ENCODE peak calls at places on chromosome 11, in eight cellular contexts. One of them, this sample, is unnamed. For H3K4me1, the result is how much of the 10 kb centered on the place peaks cover.

GRCh38 chr11:62444271-62444833 is 25.5 kb downstream of the SCGB1A1 start:
- DNase-seq in HepG2: no peak
- DNase-seq in SK-N-SH: peak
- DNase-seq in HCT116: no peak
- DNase-seq in GM23338: no peak
- DNase-seq in K562: no peak
- DNase-seq in A549: no peak
- DNase-seq in GM12878: peak
- DNase-seq in this sample: no peak

GRCh38 chr11:88651556-88651955 is 314.0 kb upstream of the CTSC start:
- DNase-seq in A549: no peak
- DNase-seq in SK-N-SH: no peak
- DNase-seq in HCT116: no peak
- DNase-seq in K562: no peak
- DNase-seq in GM23338: no peak
- DNase-seq in HepG2: no peak
- DNase-seq in GM12878: no peak
- DNase-seq in this sample: no peak

GRCh38 chr11:104260456-104260855 is 96.5 kb upstream of the PDGFD start:
- DNase-seq in HepG2: no peak
- DNase-seq in HCT116: no peak
- DNase-seq in SK-N-SH: no peak
- DNase-seq in K562: no peak
- DNase-seq in A549: no peak
- DNase-seq in GM12878: no peak
- DNase-seq in GM23338: no peak
- DNase-seq in this sample: no peak

GRCh38 chr11:9601041-9601875 is 27.8 kb downstream of the WEE1 start:
- DNase-seq in HepG2: no peak
- DNase-seq in K562: no peak
- DNase-seq in SK-N-SH: no peak
- DNase-seq in GM23338: peak
- DNase-seq in HCT116: no peak
- DNase-seq in A549: no peak
- DNase-seq in GM12878: peak
- DNase-seq in this sample: no peak

GRCh38 chr11:12673601-12673923 is 659 bp upstream of the TEAD1 start:
- DNase-seq in HepG2: no peak
- DNase-seq in A549: no peak
- DNase-seq in GM23338: no peak
- DNase-seq in K562: no peak
- DNase-seq in SK-N-SH: no peak
- DNase-seq in HCT116: no peak
- DNase-seq in GM12878: no peak
- DNase-seq in this sample: no peak

GRCh38 chr11:112320668-112321067 is 60.0 kb upstream of the PLET1 start:
- DNase-seq in HepG2: peak
- DNase-seq in GM12878: no peak
- DNase-seq in HCT116: no peak
- DNase-seq in A549: no peak
- DNase-seq in SK-N-SH: no peak
- DNase-seq in K562: peak
- DNase-seq in GM23338: no peak
- DNase-seq in this sample: no peak

GRCh38 chr11:12390687-12391110 is 13.3 kb downstream of the PARVA start:
- DNase-seq in HepG2: no peak
- DNase-seq in HCT116: no peak
- DNase-seq in GM12878: no peak
- DNase-seq in GM23338: no peak
- DNase-seq in SK-N-SH: no peak
- DNase-seq in A549: no peak
- DNase-seq in K562: no peak
- DNase-seq in this sample: no peak

GRCh38 chr11:34259087-34259486 is 98.7 kb downstream of the ABTB2 start:
- DNase-seq in K562: no peak
- DNase-seq in GM12878: no peak
- DNase-seq in SK-N-SH: peak
- DNase-seq in GM23338: no peak
- DNase-seq in A549: no peak
- DNase-seq in HCT116: no peak
- DNase-seq in HepG2: no peak
- DNase-seq in this sample: no peak

GRCh38 chr11:2175659-2176058 is 4.0 kb upstream of the TH start:
- DNase-seq in SK-N-SH: peak
- DNase-seq in GM23338: no peak
- DNase-seq in K562: no peak
- DNase-seq in HepG2: no peak
- DNase-seq in GM12878: no peak
- DNase-seq in HCT116: no peak
- DNase-seq in A549: no peak
- DNase-seq in this sample: no peak

GRCh38 chr11:68350759-68351449 is 38.5 kb downstream of the LRP5 start:
- DNase-seq in K562: no peak
- DNase-seq in HepG2: no peak
- DNase-seq in A549: no peak
- DNase-seq in SK-N-SH: no peak
- DNase-seq in GM12878: no peak
- DNase-seq in GM23338: no peak
- DNase-seq in HCT116: no peak
- DNase-seq in this sample: no peak

GRCh38 chr11:90135016-90135415 is 553 bp downstream of the NAALAD2 start:
- DNase-seq in GM23338: peak
- DNase-seq in HCT116: no peak
- DNase-seq in GM12878: no peak
- DNase-seq in K562: no peak
- DNase-seq in SK-N-SH: no peak
- DNase-seq in A549: no peak
- DNase-seq in HepG2: no peak
- DNase-seq in this sample: no peak

GRCh38 chr11:67372232-67372992 is 986 bp downstream of the CLCF1 start:
- DNase-seq in K562: peak
- DNase-seq in HepG2: no peak
- DNase-seq in HCT116: no peak
- DNase-seq in GM23338: peak
- DNase-seq in SK-N-SH: peak
- DNase-seq in A549: no peak
- DNase-seq in GM12878: no peak
- DNase-seq in this sample: no peak

GRCh38 chr11:12003815-12004214 is 4.6 kb downstream of the DKK3 start:
- DNase-seq in A549: no peak
- DNase-seq in K562: no peak
- DNase-seq in HepG2: no peak
- DNase-seq in GM23338: no peak
- DNase-seq in SK-N-SH: no peak
- DNase-seq in GM12878: no peak
- DNase-seq in HCT116: no peak
- DNase-seq in this sample: no peak

GRCh38 chr11:43327987-43328386 is 16.2 kb downstream of the API5 start:
- DNase-seq in SK-N-SH: no peak
- DNase-seq in A549: peak
- DNase-seq in HepG2: peak
- DNase-seq in K562: peak
- DNase-seq in HCT116: no peak
- DNase-seq in GM12878: no peak
- DNase-seq in GM23338: no peak
- DNase-seq in this sample: peak

GRCh38 chr11:126194121-126194543 is 17.3 kb downstream of the RPUSD4 start:
- DNase-seq in GM23338: peak
- DNase-seq in HepG2: peak
- DNase-seq in GM12878: no peak
- DNase-seq in K562: peak
- DNase-seq in A549: peak
- DNase-seq in SK-N-SH: peak
- DNase-seq in HCT116: no peak
- DNase-seq in this sample: no peak

GRCh38 chr11:93540337-93540736 is 2.9 kb downstream of the SMCO4 start:
- DNase-seq in HCT116: no peak
- DNase-seq in K562: no peak
- DNase-seq in SK-N-SH: no peak
- DNase-seq in HepG2: no peak
- DNase-seq in A549: no peak
- DNase-seq in GM12878: no peak
- DNase-seq in GM23338: no peak
- DNase-seq in this sample: no peak
- H3K4me1 ChIP-seq in HCT116: under half
- H3K4me1 ChIP-seq in K562: under half
- H3K4me1 ChIP-seq in SK-N-SH: under half
- H3K4me1 ChIP-seq in HepG2: half or more
- H3K4me1 ChIP-seq in A549: under half
- H3K4me1 ChIP-seq in GM12878: under half
- H3K4me1 ChIP-seq in GM23338: under half
- H3K4me1 ChIP-seq in this sample: under half

GRCh38 chr11:119683783-119684182 is 45.2 kb downstream of the NECTIN1 start:
- DNase-seq in HCT116: no peak
- DNase-seq in A549: no peak
- DNase-seq in K562: no peak
- DNase-seq in SK-N-SH: no peak
- DNase-seq in GM23338: no peak
- DNase-seq in HepG2: no peak
- DNase-seq in GM12878: no peak
- DNase-seq in this sample: no peak

GRCh38 chr11:119680899-119681370 is 48.1 kb downstream of the NECTIN1 start:
- DNase-seq in SK-N-SH: no peak
- DNase-seq in A549: no peak
- DNase-seq in K562: no peak
- DNase-seq in HepG2: no peak
- DNase-seq in HCT116: no peak
- DNase-seq in GM23338: no peak
- DNase-seq in GM12878: no peak
- DNase-seq in this sample: no peak

GRCh38 chr11:119684361-119685072 is 44.5 kb downstream of the NECTIN1 start:
- DNase-seq in GM12878: no peak
- DNase-seq in K562: peak
- DNase-seq in GM23338: no peak
- DNase-seq in SK-N-SH: peak
- DNase-seq in HCT116: no peak
- DNase-seq in A549: peak
- DNase-seq in HepG2: peak
- DNase-seq in this sample: no peak

GRCh38 chr11:119678351-119678750 is 50.6 kb downstream of the NECTIN1 start:
- DNase-seq in A549: no peak
- DNase-seq in HepG2: no peak
- DNase-seq in GM12878: no peak
- DNase-seq in HCT116: no peak
- DNase-seq in GM23338: no peak
- DNase-seq in K562: no peak
- DNase-seq in SK-N-SH: no peak
- DNase-seq in this sample: no peak

DNA sequence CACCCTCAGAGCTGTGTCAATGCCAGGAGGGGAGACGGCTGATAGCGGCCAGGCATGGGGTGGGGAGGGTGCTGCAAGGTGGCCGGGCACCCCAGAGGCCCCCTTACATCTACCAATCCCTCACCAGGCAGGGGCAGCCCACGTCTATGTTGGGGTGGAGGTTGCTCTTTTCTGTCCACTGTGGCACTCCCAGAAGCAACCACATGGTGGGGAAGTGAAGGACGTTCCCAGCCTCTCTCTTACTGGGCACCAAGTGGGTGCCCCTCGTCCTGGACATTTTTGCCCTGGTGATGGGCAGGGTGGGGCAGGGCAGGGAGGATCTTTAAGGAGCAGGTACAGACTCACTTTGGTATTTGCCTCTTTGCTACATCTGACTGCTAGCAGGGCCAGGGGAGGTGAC is 47.5 kb downstream of the NECTIN1 start:
- DNase-seq in SK-N-SH: no peak
- DNase-seq in A549: no peak
- DNase-seq in HepG2: no peak
- DNase-seq in GM12878: no peak
- DNase-seq in GM23338: no peak
- DNase-seq in HCT116: no peak
- DNase-seq in K562: no peak
- DNase-seq in this sample: no peak
- TF ChIP-seq CTCF in SK-N-SH: peak
- TF ChIP-seq CTCF in A549: no peak
- TF ChIP-seq CTCF in HepG2: peak
- TF ChIP-seq CTCF in GM12878: no peak
- TF ChIP-seq CTCF in GM23338: peak
- TF ChIP-seq CTCF in HCT116: peak
- TF ChIP-seq CTCF in K562: no peak
- TF ChIP-seq CTCF in this sample: no peak

GRCh38 chr11:44860967-44861828 is 89.5 kb downstream of the TP53I11 start:
- DNase-seq in GM12878: no peak
- DNase-seq in HCT116: no peak
- DNase-seq in K562: peak
- DNase-seq in HepG2: no peak
- DNase-seq in GM23338: peak
- DNase-seq in SK-N-SH: no peak
- DNase-seq in A549: no peak
- DNase-seq in this sample: no peak
- TF ChIP-seq REST in GM12878: no peak
- TF ChIP-seq REST in HCT116: no peak
- TF ChIP-seq REST in K562: no peak
- TF ChIP-seq REST in HepG2: no peak
- TF ChIP-seq REST in GM23338: no peak
- TF ChIP-seq REST in SK-N-SH: no peak
- TF ChIP-seq REST in A549: no peak
- TF ChIP-seq REST in this sample: no peak

GRCh38 chr11:66075273-66075672 is 5.2 kb downstream of the PACS1 start:
- DNase-seq in GM23338: no peak
- DNase-seq in GM12878: no peak
- DNase-seq in HepG2: no peak
- DNase-seq in SK-N-SH: no peak
- DNase-seq in HCT116: no peak
- DNase-seq in A549: no peak
- DNase-seq in K562: no peak
- DNase-seq in this sample: no peak
- H3K4me1 ChIP-seq in GM23338: under half
- H3K4me1 ChIP-seq in GM12878: under half
- H3K4me1 ChIP-seq in HepG2: under half
- H3K4me1 ChIP-seq in SK-N-SH: under half
- H3K4me1 ChIP-seq in HCT116: under half
- H3K4me1 ChIP-seq in A549: under half
- H3K4me1 ChIP-seq in K562: under half
- H3K4me1 ChIP-seq in this sample: under half

GRCh38 chr11:131691558-131692041 is 321.2 kb downstream of the NTM start:
- DNase-seq in HepG2: no peak
- DNase-seq in K562: peak
- DNase-seq in HCT116: no peak
- DNase-seq in SK-N-SH: peak
- DNase-seq in GM12878: no peak
- DNase-seq in A549: no peak
- DNase-seq in GM23338: peak
- DNase-seq in this sample: no peak
- TF ChIP-seq CTCF in HepG2: peak
- TF ChIP-seq CTCF in K562: peak
- TF ChIP-seq CTCF in HCT116: peak
- TF ChIP-seq CTCF in SK-N-SH: peak
- TF ChIP-seq CTCF in GM12878: peak
- TF ChIP-seq CTCF in A549: no peak
- TF ChIP-seq CTCF in GM23338: peak
- TF ChIP-seq CTCF in this sample: peak

GRCh38 chr11:18282626-18283025 is 16.6 kb downstream of the SAA1 start:
- DNase-seq in SK-N-SH: no peak
- DNase-seq in K562: no peak
- DNase-seq in GM23338: no peak
- DNase-seq in HepG2: no peak
- DNase-seq in HCT116: no peak
- DNase-seq in A549: no peak
- DNase-seq in GM12878: no peak
- DNase-seq in this sample: no peak
- TF ChIP-seq REST in SK-N-SH: no peak
- TF ChIP-seq REST in K562: no peak
- TF ChIP-seq REST in GM23338: no peak
- TF ChIP-seq REST in HepG2: no peak
- TF ChIP-seq REST in HCT116: no peak
- TF ChIP-seq REST in A549: no peak
- TF ChIP-seq REST in GM12878: no peak
- TF ChIP-seq REST in this sample: no peak

This sample was measured in Panc1.